ENCODE peak calls at places on chromosomes 4 and X, in four cellular contexts. S is H9, F is IMR-90, M is H1. K is an unnamed sample.

GRCh38 chr4:90495211-90495610 is 368.0 kb downstream of the CCSER1 start:
- DNase-seq in S (no peak), F (no peak), M (no peak), K (no peak)

GRCh38 chr4:67437974-67438713 is 107.2 kb downstream of the CENPC start:
- DNase-seq in S (no peak), F (peak), M (no peak), K (no peak)

GRCh38 chrX:40058719-40059118 is 39.0 kb downstream of the BCOR start:
- DNase-seq in S (no peak), F (no peak), M (no peak), K (no peak)

GRCh38 chrX:102746134-102746584 is 25.6 kb downstream of the GPRASP3 start:
- DNase-seq in S (peak), F (no peak), M (peak), K (peak)

GRCh38 chr4:88600129-88600849 is 8.0 kb downstream of the HERC3 start:
- DNase-seq in S (no peak), F (peak), M (no peak), K (no peak)

GRCh38 chr4:39655866-39656265 is 17.2 kb upstream of the SMIM14 start:
- DNase-seq in S (no peak), F (peak), M (no peak), K (no peak)

GRCh38 chr4:174260099-174260498 is 23.4 kb downstream of the FBXO8 start:
- DNase-seq in S (no peak), F (peak), M (no peak), K (peak)

GRCh38 chrX:114581528-114582263 is 2.2 kb upstream of the HTR2C start:
- DNase-seq in S (peak), F (no peak), M (peak), K (peak)

GRCh38 chr4:182449186-182449880 is 206.1 kb downstream of the TENM3 start:
- DNase-seq in S (peak), F (peak), M (peak), K (peak)

GRCh38 chr4:100582146-100582545 is 64.3 kb upstream of the EMCN start:
- DNase-seq in S (no peak), F (no peak), M (no peak), K (no peak)

GRCh38 chr4:184003433-184003832 is 98.3 kb downstream of the STOX2 start:
- DNase-seq in S (no peak), F (no peak), M (no peak), K (no peak)

GRCh38 chrX:118698516-118699247 is 28.7 kb upstream of the IL13RA1 start:
- DNase-seq in S (no peak), F (peak), M (no peak), K (no peak)

GRCh38 chr4:56650259-56651070 is 30.6 kb downstream of the HOPX start:
- DNase-seq in S (no peak), F (no peak), M (no peak), K (no peak)

GRCh38 chrX:2533424-2533823 is 32.6 kb upstream of the DHRSX start:
- DNase-seq in S (no peak), F (no peak), M (no peak), K (peak)

GRCh38 chr4:119135721-119136121 is at the start of gene MYOZ2:
- DNase-seq in S (no peak), F (peak), M (no peak), K (no peak)

GRCh38 chrX:130516123-130516522 is 114.3 kb downstream of the RBMX2 start:
- DNase-seq in S (no peak), F (no peak), M (no peak), K (no peak)

GRCh38 chr4:26787461-26788340 is 72.9 kb upstream of the STIM2 start:
- DNase-seq in S (peak), F (peak), M (peak), K (peak)

GRCh38 chrX:130702867-130703707 is 199.9 kb downstream of the ENOX2 start:
- DNase-seq in S (no peak), F (no peak), M (no peak), K (no peak)

GRCh38 chr4:110135523-110135922 is 62.9 kb downstream of the ELOVL6 start:
- DNase-seq in S (no peak), F (no peak), M (no peak), K (no peak)

GRCh38 chr4:88225216-88226107 is 58.9 kb downstream of the PPM1K start:
- DNase-seq in S (no peak), F (peak), M (peak), K (no peak)

GRCh38 chr4:38967260-38968095 is 64.7 kb downstream of the TMEM156 start:
- DNase-seq in S (no peak), F (peak), M (no peak), K (peak)

GRCh38 chr4:108359936-108360681 is 191.4 kb upstream of the LEF1 start:
- DNase-seq in S (no peak), F (no peak), M (no peak), K (peak)

GRCh38 chr4:168822481-168822880 is 187.6 kb downstream of the CBR4 start:
- DNase-seq in S (no peak), F (no peak), M (no peak), K (no peak)
- H3K56ac ChIP-seq in S (no peak), F (no peak), M (no peak), K (no peak)

GRCh38 chr4:186172551-186172950 is 18.8 kb upstream of the CYP4V2 start:
- DNase-seq in S (no peak), F (no peak), M (no peak), K (no peak)

GRCh38 chr4:186169942-186170802 is 21.2 kb upstream of the CYP4V2 start:
- DNase-seq in S (no peak), F (no peak), M (no peak), K (no peak)

GRCh38 chr4:186169333-186169941 is 21.9 kb upstream of the CYP4V2 start:
- DNase-seq in S (no peak), F (no peak), M (no peak), K (no peak)

GRCh38 chr4:186168750-186169149 is 22.6 kb upstream of the CYP4V2 start:
- DNase-seq in S (no peak), F (no peak), M (no peak), K (no peak)

GRCh38 chr4:186170966-186171365 is 20.4 kb upstream of the CYP4V2 start:
- DNase-seq in S (no peak), F (no peak), M (no peak), K (no peak)
- H3K56ac ChIP-seq in S (no peak), F (no peak), M (no peak), K (no peak)

GRCh38 chrX:85196319-85196718 is 47.3 kb downstream of the SATL1 start:
- DNase-seq in S (no peak), F (no peak), M (no peak), K (no peak)
- H3K56ac ChIP-seq in S (no peak), F (no peak), M (no peak), K (no peak)

GRCh38 chrX:44997282-44997813 is 124.4 kb downstream of the KDM6A start:
- DNase-seq in S (no peak), F (no peak), M (no peak), K (peak)
- H3K56ac ChIP-seq in S (no peak), F (no peak), M (no peak), K (no peak)

DNA sequence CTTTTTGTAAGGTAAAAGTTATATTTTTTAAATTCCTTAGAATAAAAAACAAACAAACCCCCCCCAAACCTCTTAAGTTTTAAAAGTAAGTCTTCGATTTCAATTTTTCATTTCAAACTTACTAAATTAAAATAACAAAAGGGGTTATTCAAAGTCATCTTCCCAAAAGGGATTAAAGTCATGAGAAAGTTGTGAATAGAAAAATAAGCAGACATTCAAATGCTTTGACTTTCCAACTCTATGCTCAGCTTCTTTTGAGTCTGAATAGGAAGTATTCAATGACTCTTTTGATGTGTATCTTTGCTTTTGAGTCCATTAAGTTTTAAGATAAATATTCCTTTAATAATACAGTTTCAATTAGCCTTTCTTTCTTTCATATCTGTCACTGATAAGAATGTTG is 138.3 kb downstream of the GRIA2 start:
- DNase-seq in S (no peak), F (no peak), M (no peak), K (no peak)
- H3K56ac ChIP-seq in S (no peak), F (no peak), M (no peak), K (no peak)

GRCh38 chr4:15951781-15952180 is 11.2 kb downstream of the FGFBP2 start:
- DNase-seq in S (no peak), F (no peak), M (no peak), K (no peak)

GRCh38 chr4:15955670-15956069 is 7.3 kb downstream of the FGFBP2 start:
- DNase-seq in S (no peak), F (peak), M (no peak), K (peak)

GRCh38 chr4:15956179-15956850 is 6.7 kb downstream of the FGFBP2 start:
- DNase-seq in S (peak), F (peak), M (peak), K (peak)

GRCh38 chr4:15948826-15949225 is 10.3 kb upstream of the FGFBP1 start:
- DNase-seq in S (no peak), F (no peak), M (no peak), K (no peak)

DNA sequence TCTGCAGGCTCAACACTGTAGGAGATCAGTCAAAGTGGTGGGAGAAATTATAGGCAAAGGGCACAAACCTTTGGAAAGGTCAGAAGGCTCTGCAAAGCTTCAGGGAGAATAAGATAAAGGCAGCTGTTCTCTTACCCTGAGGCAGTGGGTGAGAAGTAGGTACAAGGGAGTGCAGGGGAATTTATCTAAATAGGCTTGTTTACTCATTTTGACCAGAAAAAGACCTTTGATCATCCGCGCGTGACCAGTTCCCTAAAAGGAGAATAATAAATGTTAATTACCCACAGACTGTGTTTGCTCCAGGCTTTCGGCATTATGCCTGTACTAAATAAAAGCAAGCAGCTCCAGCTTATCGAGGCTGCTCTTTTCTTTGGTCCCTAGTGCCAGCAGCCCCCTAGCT is 9.3 kb downstream of the FGFBP2 start:
- DNase-seq in S (no peak), F (no peak), M (no peak), K (peak)
- H3K56ac ChIP-seq in S (no peak), F (no peak), M (no peak), K (no peak)

DNA sequence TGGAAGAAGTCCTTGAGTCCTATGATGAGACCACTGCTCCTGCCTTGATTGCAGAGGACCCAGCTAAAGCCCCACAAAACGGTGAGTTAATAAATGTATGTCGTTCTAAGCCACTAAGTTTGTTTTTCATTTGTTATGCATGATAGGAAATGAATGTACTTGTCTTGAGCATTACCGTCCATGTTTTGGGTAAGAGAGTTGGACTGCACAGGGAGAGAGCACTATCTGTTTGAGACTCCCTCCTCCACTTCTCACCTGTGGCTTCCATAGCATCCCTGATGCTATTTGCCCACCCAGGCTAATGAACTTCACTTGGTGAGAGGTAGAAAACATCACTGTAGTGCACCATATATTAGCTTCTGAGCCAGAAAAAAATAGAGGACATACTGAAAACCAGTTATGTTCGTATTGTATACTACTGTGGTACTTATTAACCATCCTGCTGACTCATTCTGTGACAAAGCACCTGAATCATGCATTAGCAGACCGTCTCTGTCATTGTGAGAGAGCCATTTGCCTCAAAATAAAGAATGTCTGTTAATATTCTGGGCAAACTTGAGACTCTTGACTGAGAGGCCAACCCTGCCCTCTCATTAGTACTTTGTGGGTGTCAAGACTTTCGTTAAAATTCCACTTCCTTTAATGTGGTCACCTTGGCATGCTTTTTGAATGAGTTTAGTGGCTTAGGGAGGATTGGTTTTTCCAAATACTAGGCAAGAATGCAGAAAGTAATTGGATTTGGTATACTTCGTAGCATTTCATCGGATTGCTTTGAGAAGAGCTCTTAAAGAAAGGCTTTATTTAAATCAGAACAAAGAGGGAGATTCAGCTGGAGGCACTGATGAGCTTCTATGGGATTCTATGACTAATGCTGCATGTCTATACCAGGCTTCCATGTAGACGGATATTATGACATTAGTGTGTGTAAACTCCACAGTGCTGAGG is 99.3 kb upstream of the GRPR start:
- DNase-seq in S (no peak), F (peak), M (no peak), K (no peak)
- H3K56ac ChIP-seq in S (no peak), F (no peak), M (no peak), K (no peak)

GRCh38 chr4:7753931-7754465 is 185.7 kb downstream of the AFAP1 start:
- DNase-seq in S (no peak), F (no peak), M (no peak), K (no peak)
- H3K56ac ChIP-seq in S (no peak), F (no peak), M (no peak), K (no peak)